ENCODE peak calls at places on chromosomes 11 and 22, in six cellular contexts. One of them, this sample, is unnamed.

GRCh38 chr11:100632970-100633452 is 54.1 kb upstream of the ARHGAP42 start:
- DNase-seq in fibroblast of the aortic adventitia: peak
- DNase-seq in fibroblast of pulmonary artery: peak
- DNase-seq in lower lobe of right lung: peak
- DNase-seq in osteocyte: no peak
- DNase-seq in GM20000: no peak
- DNase-seq in this sample: no peak

GRCh38 chr11:9787981-9788521 is 124.2 kb downstream of the SWAP70 start:
- DNase-seq in GM20000: no peak
- DNase-seq in osteocyte: no peak
- DNase-seq in lower lobe of right lung: no peak
- DNase-seq in fibroblast of pulmonary artery: peak
- DNase-seq in fibroblast of the aortic adventitia: peak
- DNase-seq in this sample: peak

GRCh38 chr11:128957204-128957482 is 14.5 kb upstream of the TP53AIP1 start:
- DNase-seq in GM20000: no peak
- DNase-seq in osteocyte: no peak
- DNase-seq in fibroblast of the aortic adventitia: no peak
- DNase-seq in fibroblast of pulmonary artery: no peak
- DNase-seq in lower lobe of right lung: no peak
- DNase-seq in this sample: no peak

GRCh38 chr22:38655532-38656255 is 498 bp downstream of the FAM227A start:
- DNase-seq in lower lobe of right lung: no peak
- DNase-seq in fibroblast of pulmonary artery: peak
- DNase-seq in GM20000: peak
- DNase-seq in osteocyte: no peak
- DNase-seq in fibroblast of the aortic adventitia: peak
- DNase-seq in this sample: no peak

GRCh38 chr11:73950869-73951710 is at the start of gene DNAJB13:
- DNase-seq in fibroblast of the aortic adventitia: peak
- DNase-seq in osteocyte: no peak
- DNase-seq in lower lobe of right lung: peak
- DNase-seq in fibroblast of pulmonary artery: peak
- DNase-seq in GM20000: peak
- DNase-seq in this sample: peak

GRCh38 chr11:43802509-43802908 is 78.1 kb upstream of the ALKBH3 start:
- DNase-seq in GM20000: no peak
- DNase-seq in fibroblast of the aortic adventitia: peak
- DNase-seq in fibroblast of pulmonary artery: peak
- DNase-seq in lower lobe of right lung: no peak
- DNase-seq in osteocyte: no peak
- DNase-seq in this sample: no peak

GRCh38 chr11:11173316-11174025 is 179.6 kb downstream of the CSNK2A3 start:
- DNase-seq in fibroblast of pulmonary artery: no peak
- DNase-seq in GM20000: no peak
- DNase-seq in lower lobe of right lung: no peak
- DNase-seq in osteocyte: no peak
- DNase-seq in fibroblast of the aortic adventitia: no peak
- DNase-seq in this sample: no peak

GRCh38 chr22:38218661-38219331 is 17.0 kb downstream of the MAFF start:
- DNase-seq in fibroblast of pulmonary artery: peak
- DNase-seq in fibroblast of the aortic adventitia: peak
- DNase-seq in lower lobe of right lung: peak
- DNase-seq in GM20000: peak
- DNase-seq in osteocyte: peak
- DNase-seq in this sample: peak

GRCh38 chr22:39231197-39231950 is 13.4 kb downstream of the PDGFB start:
- DNase-seq in fibroblast of pulmonary artery: no peak
- DNase-seq in GM20000: no peak
- DNase-seq in fibroblast of the aortic adventitia: no peak
- DNase-seq in osteocyte: no peak
- DNase-seq in lower lobe of right lung: no peak
- DNase-seq in this sample: no peak

GRCh38 chr22:28976588-28976987 is 85.0 kb downstream of the C22orf31 start:
- DNase-seq in fibroblast of the aortic adventitia: peak
- DNase-seq in lower lobe of right lung: no peak
- DNase-seq in GM20000: no peak
- DNase-seq in fibroblast of pulmonary artery: peak
- DNase-seq in osteocyte: no peak
- DNase-seq in this sample: peak

DNA sequence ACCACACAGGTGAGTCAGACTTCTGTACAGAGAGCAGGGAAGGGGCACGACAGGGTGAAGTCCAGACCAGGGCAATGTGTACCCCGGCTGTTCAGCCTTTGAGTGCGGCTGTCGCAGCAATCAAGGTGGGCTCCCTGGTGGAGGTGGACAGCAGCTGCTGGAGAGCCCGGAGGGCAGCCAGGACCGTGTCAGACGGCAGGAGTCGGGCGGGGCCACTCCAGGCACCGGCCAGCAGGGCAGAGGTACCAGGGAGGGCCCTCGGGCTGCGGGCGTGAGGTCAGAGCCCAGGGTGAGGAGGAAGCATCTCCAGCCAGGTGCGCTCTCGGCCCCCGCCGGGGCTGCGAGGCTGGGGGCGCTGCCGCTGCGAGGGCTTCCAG is 802 bp upstream of the PIM3 start:
- DNase-seq in fibroblast of pulmonary artery: no peak
- DNase-seq in fibroblast of the aortic adventitia: no peak
- DNase-seq in GM20000: no peak
- DNase-seq in lower lobe of right lung: no peak
- DNase-seq in osteocyte: no peak
- DNase-seq in this sample: peak
- TF ChIP-seq CTCF in fibroblast of pulmonary artery: no peak
- TF ChIP-seq CTCF in fibroblast of the aortic adventitia: no peak
- TF ChIP-seq CTCF in GM20000: no peak
- TF ChIP-seq CTCF in lower lobe of right lung: no peak
- TF ChIP-seq CTCF in osteocyte: no peak
- TF ChIP-seq CTCF in this sample: peak

GRCh38 chr22:45336971-45337431 is 27.3 kb downstream of the FAM118A start:
- DNase-seq in lower lobe of right lung: peak
- DNase-seq in osteocyte: no peak
- DNase-seq in fibroblast of pulmonary artery: peak
- DNase-seq in GM20000: no peak
- DNase-seq in fibroblast of the aortic adventitia: peak
- DNase-seq in this sample: no peak

GRCh38 chr22:45334068-45334467 is 24.3 kb downstream of the FAM118A start:
- DNase-seq in fibroblast of pulmonary artery: no peak
- DNase-seq in lower lobe of right lung: no peak
- DNase-seq in fibroblast of the aortic adventitia: peak
- DNase-seq in osteocyte: no peak
- DNase-seq in GM20000: no peak
- DNase-seq in this sample: no peak

GRCh38 chr22:45335854-45336492 is 26.2 kb downstream of the FAM118A start:
- DNase-seq in fibroblast of the aortic adventitia: no peak
- DNase-seq in osteocyte: no peak
- DNase-seq in lower lobe of right lung: no peak
- DNase-seq in GM20000: no peak
- DNase-seq in fibroblast of pulmonary artery: no peak
- DNase-seq in this sample: no peak

GRCh38 chr22:45334528-45334927 is 24.8 kb downstream of the FAM118A start:
- DNase-seq in fibroblast of pulmonary artery: no peak
- DNase-seq in GM20000: no peak
- DNase-seq in fibroblast of the aortic adventitia: no peak
- DNase-seq in lower lobe of right lung: no peak
- DNase-seq in osteocyte: no peak
- DNase-seq in this sample: no peak

GRCh38 chr22:45335021-45335818 is 25.5 kb downstream of the FAM118A start:
- DNase-seq in osteocyte: no peak
- DNase-seq in fibroblast of the aortic adventitia: no peak
- DNase-seq in GM20000: no peak
- DNase-seq in lower lobe of right lung: no peak
- DNase-seq in fibroblast of pulmonary artery: no peak
- DNase-seq in this sample: no peak
- TF ChIP-seq CTCF in osteocyte: no peak
- TF ChIP-seq CTCF in fibroblast of the aortic adventitia: no peak
- TF ChIP-seq CTCF in GM20000: no peak
- TF ChIP-seq CTCF in lower lobe of right lung: no peak
- TF ChIP-seq CTCF in fibroblast of pulmonary artery: no peak
- TF ChIP-seq CTCF in this sample: no peak

DNA sequence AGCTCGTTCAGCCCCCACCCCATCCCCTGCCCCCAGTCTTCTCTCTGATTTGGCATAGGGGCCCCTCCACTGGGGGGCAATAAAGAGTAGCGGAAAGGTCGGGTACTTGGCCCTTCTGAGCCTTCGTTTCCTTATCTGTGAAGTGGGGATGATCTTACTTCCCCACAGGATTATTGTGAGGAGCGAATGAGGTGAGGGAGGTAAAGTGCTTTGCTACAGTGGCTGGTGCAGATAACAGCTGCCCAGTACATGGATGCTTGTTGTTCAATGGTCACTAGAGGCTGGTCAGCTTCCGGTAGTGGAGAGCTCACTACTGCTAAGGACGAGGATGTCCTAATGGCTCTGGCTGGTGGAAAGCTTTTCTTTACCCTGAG is 101.2 kb downstream of the CEP164 start:
- DNase-seq in lower lobe of right lung: no peak
- DNase-seq in osteocyte: no peak
- DNase-seq in GM20000: no peak
- DNase-seq in fibroblast of pulmonary artery: no peak
- DNase-seq in fibroblast of the aortic adventitia: no peak
- DNase-seq in this sample: no peak
- TF ChIP-seq CTCF in lower lobe of right lung: no peak
- TF ChIP-seq CTCF in osteocyte: no peak
- TF ChIP-seq CTCF in GM20000: no peak
- TF ChIP-seq CTCF in fibroblast of pulmonary artery: no peak
- TF ChIP-seq CTCF in fibroblast of the aortic adventitia: no peak
- TF ChIP-seq CTCF in this sample: no peak

DNA sequence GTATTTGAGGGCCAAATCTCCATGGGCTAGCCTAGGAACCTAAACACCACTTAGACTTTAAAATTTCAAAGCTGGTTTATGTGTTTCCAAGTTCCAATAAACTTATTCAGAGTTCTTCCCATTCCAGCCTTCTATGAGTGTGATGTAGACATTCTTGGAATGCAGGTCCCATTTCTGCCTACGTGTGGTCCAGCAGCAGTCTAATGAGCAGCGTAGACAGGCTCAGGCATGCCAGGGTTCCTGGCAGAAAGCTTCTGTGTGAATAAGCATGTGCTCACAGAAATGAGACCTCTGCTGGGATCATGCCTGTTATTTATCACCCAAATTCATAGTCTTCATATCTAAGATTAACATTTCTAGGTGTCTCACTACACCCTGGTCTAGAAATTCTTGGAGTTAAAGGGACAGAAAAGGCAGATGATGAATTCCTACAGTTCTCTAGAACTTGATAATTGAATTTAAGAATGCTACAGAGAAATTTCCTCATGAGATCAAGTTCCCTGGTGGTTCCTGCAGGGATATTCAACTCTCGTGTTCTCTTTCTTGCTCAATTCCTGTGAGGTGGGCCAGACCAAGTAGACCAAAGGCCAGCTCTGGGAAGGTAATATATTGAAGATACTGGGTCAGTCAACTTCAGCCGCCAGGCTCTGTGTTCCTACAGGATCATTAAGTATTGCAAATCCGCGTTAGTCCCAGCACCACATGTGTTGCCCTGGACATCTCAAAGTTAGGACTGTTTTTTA is 17.6 kb downstream of the RNF185 start:
- DNase-seq in osteocyte: no peak
- DNase-seq in GM20000: no peak
- DNase-seq in fibroblast of the aortic adventitia: peak
- DNase-seq in lower lobe of right lung: no peak
- DNase-seq in fibroblast of pulmonary artery: peak
- DNase-seq in this sample: peak
- TF ChIP-seq CTCF in osteocyte: no peak
- TF ChIP-seq CTCF in GM20000: no peak
- TF ChIP-seq CTCF in fibroblast of the aortic adventitia: peak
- TF ChIP-seq CTCF in lower lobe of right lung: no peak
- TF ChIP-seq CTCF in fibroblast of pulmonary artery: no peak
- TF ChIP-seq CTCF in this sample: peak

GRCh38 chr11:133163463-133164419 is 368.6 kb downstream of the OPCML start:
- DNase-seq in GM20000: peak
- DNase-seq in fibroblast of the aortic adventitia: peak
- DNase-seq in lower lobe of right lung: no peak
- DNase-seq in fibroblast of pulmonary artery: peak
- DNase-seq in osteocyte: no peak
- DNase-seq in this sample: peak
- TF ChIP-seq CTCF in GM20000: peak
- TF ChIP-seq CTCF in fibroblast of the aortic adventitia: peak
- TF ChIP-seq CTCF in lower lobe of right lung: peak
- TF ChIP-seq CTCF in fibroblast of pulmonary artery: peak
- TF ChIP-seq CTCF in osteocyte: peak
- TF ChIP-seq CTCF in this sample: peak

DNA sequence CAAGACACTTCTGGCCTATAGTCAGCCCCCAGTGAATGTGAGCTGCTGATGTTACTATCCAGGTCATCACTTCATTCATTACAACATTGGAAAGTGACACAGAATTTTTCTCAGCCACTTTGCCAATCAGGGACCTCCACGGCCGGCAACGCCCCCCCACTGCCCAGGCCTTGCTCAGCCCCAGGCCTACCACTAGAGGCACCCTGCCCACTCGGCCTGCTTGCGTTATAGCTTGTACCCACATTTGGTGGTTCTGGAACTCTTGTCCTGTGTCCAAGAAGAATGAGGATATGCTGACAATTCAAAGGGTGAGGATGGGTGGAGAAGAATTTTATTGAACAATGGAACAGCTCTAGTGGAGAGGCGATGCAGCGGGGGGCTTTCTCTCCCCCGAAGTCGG is 96.2 kb downstream of the TSPAN18 start:
- DNase-seq in GM20000: no peak
- DNase-seq in osteocyte: no peak
- DNase-seq in lower lobe of right lung: no peak
- DNase-seq in fibroblast of the aortic adventitia: no peak
- DNase-seq in fibroblast of pulmonary artery: no peak
- DNase-seq in this sample: no peak
- TF ChIP-seq CTCF in GM20000: no peak
- TF ChIP-seq CTCF in osteocyte: peak
- TF ChIP-seq CTCF in lower lobe of right lung: peak
- TF ChIP-seq CTCF in fibroblast of the aortic adventitia: peak
- TF ChIP-seq CTCF in fibroblast of pulmonary artery: peak
- TF ChIP-seq CTCF in this sample: peak

DNA sequence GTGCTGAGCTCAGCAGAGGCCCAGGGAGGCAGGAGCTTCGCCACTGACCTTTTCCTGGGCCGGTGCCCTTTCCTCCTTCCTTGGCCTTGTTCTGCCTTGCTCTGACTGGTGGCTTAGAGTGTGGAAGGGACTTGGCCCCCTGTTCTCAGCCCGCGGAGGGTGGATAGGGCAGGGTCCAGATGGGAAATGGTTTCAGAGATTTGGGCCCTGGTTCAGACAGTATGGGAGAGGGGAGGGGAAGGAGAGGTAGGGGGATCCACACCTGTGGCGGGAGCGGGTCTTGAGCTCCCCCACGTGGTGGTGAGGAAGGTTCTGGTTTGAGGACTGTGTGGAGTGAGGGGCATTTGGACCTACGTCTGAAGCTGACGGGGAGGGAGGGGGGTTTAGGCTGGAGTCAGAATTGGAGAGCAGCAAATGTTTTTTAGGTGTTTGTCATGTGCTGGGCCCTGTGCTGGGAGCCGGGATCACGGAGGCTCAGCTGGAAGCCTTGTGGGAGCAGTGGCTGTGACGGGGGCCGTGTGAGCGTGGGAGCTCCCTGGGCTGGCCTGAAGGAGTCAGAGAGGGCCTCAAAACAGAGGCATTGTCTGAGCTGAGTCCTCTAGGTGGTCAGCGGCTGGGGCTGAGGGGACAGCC is 27.2 kb downstream of the SHANK3 start:
- DNase-seq in fibroblast of the aortic adventitia: no peak
- DNase-seq in lower lobe of right lung: peak
- DNase-seq in osteocyte: no peak
- DNase-seq in GM20000: no peak
- DNase-seq in fibroblast of pulmonary artery: no peak
- DNase-seq in this sample: no peak
- TF ChIP-seq CTCF in fibroblast of the aortic adventitia: no peak
- TF ChIP-seq CTCF in lower lobe of right lung: no peak
- TF ChIP-seq CTCF in osteocyte: peak
- TF ChIP-seq CTCF in GM20000: no peak
- TF ChIP-seq CTCF in fibroblast of pulmonary artery: peak
- TF ChIP-seq CTCF in this sample: peak